ENCODE peak calls at places on chromosomes 7 and 10, in five cellular contexts. One of them, this sample, is unnamed.
A peak's percentile ranks its signal among the peaks of the same experiment; 100 is the strongest.

GRCh38 chr10:22945934-22946673 is 18.3 kb downstream of the ARMC3 start:
- DNase-seq in mammary epithelial cell: no peak
- DNase-seq in astrocyte of the hippocampus: no peak
- DNase-seq in C1 segment of cervical spinal cord: no peak
- DNase-seq in choroid plexus epithelial cell: no peak
- DNase-seq in this sample: no peak

GRCh38 chr10:77049146-77049545 is 588.5 kb downstream of the KCNMA1 start:
- DNase-seq in astrocyte of the hippocampus: no peak
- DNase-seq in mammary epithelial cell: no peak
- DNase-seq in choroid plexus epithelial cell: no peak
- DNase-seq in C1 segment of cervical spinal cord: no peak
- DNase-seq in this sample: no peak

GRCh38 chr10:89310092-89310886 is 8.4 kb downstream of the IFIT2 start:
- DNase-seq in astrocyte of the hippocampus: no peak
- DNase-seq in choroid plexus epithelial cell: no peak
- DNase-seq in mammary epithelial cell: no peak
- DNase-seq in C1 segment of cervical spinal cord: no peak
- DNase-seq in this sample: no peak

GRCh38 chr7:151925446-151926335 is 30.6 kb upstream of the GALNTL5 start:
- DNase-seq in astrocyte of the hippocampus: no peak
- DNase-seq in choroid plexus epithelial cell: peak; percentile 59
- DNase-seq in mammary epithelial cell: no peak
- DNase-seq in C1 segment of cervical spinal cord: peak; percentile 30
- DNase-seq in this sample: peak; percentile 58

GRCh38 chr7:107697246-107698044 is 36.8 kb downstream of the SLC26A4 start:
- DNase-seq in choroid plexus epithelial cell: no peak
- DNase-seq in C1 segment of cervical spinal cord: peak; percentile 17
- DNase-seq in mammary epithelial cell: no peak
- DNase-seq in astrocyte of the hippocampus: no peak
- DNase-seq in this sample: no peak

GRCh38 chr10:68231106-68231901 is 609 bp downstream of the ATOH7 start:
- DNase-seq in astrocyte of the hippocampus: peak; percentile 91
- DNase-seq in choroid plexus epithelial cell: peak; percentile 62
- DNase-seq in mammary epithelial cell: peak; percentile 55
- DNase-seq in C1 segment of cervical spinal cord: peak; percentile 88
- DNase-seq in this sample: peak; percentile 64

GRCh38 chr7:100013328-100013676 is 2.1 kb upstream of the ZKSCAN1 start:
- DNase-seq in choroid plexus epithelial cell: no peak
- DNase-seq in C1 segment of cervical spinal cord: no peak
- DNase-seq in astrocyte of the hippocampus: no peak
- DNase-seq in mammary epithelial cell: peak; percentile 68
- DNase-seq in this sample: no peak

GRCh38 chr7:111931016-111931517 is 275.1 kb downstream of the DOCK4 start:
- DNase-seq in choroid plexus epithelial cell: peak; percentile 73
- DNase-seq in astrocyte of the hippocampus: peak; percentile 83
- DNase-seq in C1 segment of cervical spinal cord: no peak
- DNase-seq in mammary epithelial cell: peak; percentile 91
- DNase-seq in this sample: peak; percentile 79

GRCh38 chr10:130551676-130552075 is 415.5 kb downstream of the GLRX3 start:
- DNase-seq in mammary epithelial cell: no peak
- DNase-seq in astrocyte of the hippocampus: no peak
- DNase-seq in C1 segment of cervical spinal cord: no peak
- DNase-seq in choroid plexus epithelial cell: no peak
- DNase-seq in this sample: no peak

GRCh38 chr7:39644170-39644569 is 20.8 kb downstream of the RALA start:
- DNase-seq in choroid plexus epithelial cell: peak; percentile 89
- DNase-seq in C1 segment of cervical spinal cord: no peak
- DNase-seq in mammary epithelial cell: peak; percentile 79
- DNase-seq in astrocyte of the hippocampus: peak; percentile 11
- DNase-seq in this sample: peak; percentile 50

GRCh38 chr7:43721193-43721806 is 8.0 kb downstream of the COA1 start:
- DNase-seq in mammary epithelial cell: no peak
- DNase-seq in choroid plexus epithelial cell: peak; percentile 79
- DNase-seq in C1 segment of cervical spinal cord: peak; percentile 27
- DNase-seq in astrocyte of the hippocampus: peak; percentile 70
- DNase-seq in this sample: peak; percentile 75

GRCh38 chr10:102542800-102543418 is 39.1 kb downstream of the SUFU start:
- DNase-seq in choroid plexus epithelial cell: peak; percentile 65
- DNase-seq in mammary epithelial cell: peak; percentile 42
- DNase-seq in astrocyte of the hippocampus: peak; percentile 57
- DNase-seq in C1 segment of cervical spinal cord: no peak
- DNase-seq in this sample: peak; percentile 10

GRCh38 chr10:113333313-113333712 is 219.5 kb upstream of the HABP2 start:
- DNase-seq in C1 segment of cervical spinal cord: no peak
- DNase-seq in choroid plexus epithelial cell: peak; percentile 6
- DNase-seq in astrocyte of the hippocampus: no peak
- DNase-seq in mammary epithelial cell: no peak
- DNase-seq in this sample: no peak

GRCh38 chr10:102819054-102819453 is 18.2 kb downstream of the CYP17A1 start:
- DNase-seq in mammary epithelial cell: no peak
- DNase-seq in C1 segment of cervical spinal cord: no peak
- DNase-seq in choroid plexus epithelial cell: no peak
- DNase-seq in astrocyte of the hippocampus: no peak
- DNase-seq in this sample: no peak

GRCh38 chr7:92797693-92798092 is 38.7 kb downstream of the CDK6 start:
- DNase-seq in choroid plexus epithelial cell: peak; percentile 54
- DNase-seq in astrocyte of the hippocampus: peak; percentile 58
- DNase-seq in mammary epithelial cell: peak; percentile 69
- DNase-seq in C1 segment of cervical spinal cord: no peak
- DNase-seq in this sample: no peak

GRCh38 chr7:99459087-99459486 is 6.9 kb downstream of the ATP5MF start:
- DNase-seq in astrocyte of the hippocampus: peak; percentile 15
- DNase-seq in C1 segment of cervical spinal cord: no peak
- DNase-seq in choroid plexus epithelial cell: peak; percentile 49
- DNase-seq in mammary epithelial cell: no peak
- DNase-seq in this sample: no peak

This sample was measured in astrocyte of the spinal cord.